ENCODE peak calls at places on chromosomes 2 and 18, in five cellular contexts. N is HFFc6, T is AG10803, I is body of pancreas, R is tibial nerve. Y is an unnamed sample.

GRCh38 chr18:35470440-35470839 is 27.3 kb downstream of the INO80C start:
- DNase-seq in N (no peak), T (peak), I (no peak), R (no peak), Y (peak)

GRCh38 chr18:11419336-11419735 is 190.1 kb upstream of the SLC35G4 start:
- DNase-seq in N (no peak), T (no peak), I (no peak), R (no peak), Y (no peak)

GRCh38 chr2:135840601-135841000 is 3.6 kb upstream of the LCT start:
- DNase-seq in N (no peak), T (peak), I (no peak), R (no peak), Y (no peak)

GRCh38 chr2:96899084-96899735 is 29.3 kb upstream of the SEMA4C start:
- DNase-seq in N (peak), T (no peak), I (no peak), R (no peak), Y (no peak)

GRCh38 chr2:73018188-73018825 is 53.2 kb downstream of the SFXN5 start:
- DNase-seq in N (no peak), T (no peak), I (no peak), R (no peak), Y (no peak)

GRCh38 chr2:19911799-19912509 is 10.2 kb upstream of the TTC32 start:
- DNase-seq in N (peak), T (peak), I (no peak), R (no peak), Y (no peak)

GRCh38 chr2:864501-865106 is 86.0 kb upstream of the SNTG2 start:
- DNase-seq in N (no peak), T (no peak), I (no peak), R (no peak), Y (no peak)

GRCh38 chr2:136424112-136424511 is 306.2 kb upstream of the CXCR4 start:
- DNase-seq in N (no peak), T (no peak), I (no peak), R (no peak), Y (no peak)

GRCh38 chr2:28360742-28361293 is 31.8 kb upstream of the FOSL2 start:
- DNase-seq in N (peak), T (peak), I (no peak), R (no peak), Y (no peak)

GRCh38 chr18:79221136-79221535 is 151.9 kb downstream of the ATP9B start:
- DNase-seq in N (no peak), T (no peak), I (no peak), R (no peak), Y (no peak)

GRCh38 chr2:161981679-161982300 is 92.2 kb downstream of the DPP4 start:
- DNase-seq in N (no peak), T (no peak), I (no peak), R (no peak), Y (no peak)

GRCh38 chr2:130769343-130769907 is 14.1 kb downstream of the AMER3 start:
- DNase-seq in N (no peak), T (no peak), I (no peak), R (no peak), Y (no peak)

GRCh38 chr2:55416826-55417568 is 2.7 kb downstream of the CCDC88A start:
- DNase-seq in N (no peak), T (no peak), I (no peak), R (no peak), Y (no peak)

GRCh38 chr18:10971717-10972116 is 177.7 kb downstream of the PIEZO2 start:
- DNase-seq in N (no peak), T (no peak), I (no peak), R (no peak), Y (no peak)

GRCh38 chr2:28201711-28202180 is 190.9 kb upstream of the FOSL2 start:
- DNase-seq in N (no peak), T (no peak), I (peak), R (no peak), Y (peak)

GRCh38 chr2:48940606-48941005 is 185.1 kb upstream of the LHCGR start:
- DNase-seq in N (no peak), T (no peak), I (no peak), R (no peak), Y (no peak)

GRCh38 chr2:97740590-97741182 is 27.3 kb downstream of the ZAP70 start:
- DNase-seq in N (no peak), T (no peak), I (peak), R (no peak), Y (no peak)

GRCh38 chr2:241584446-241584845 is 25.9 kb downstream of the BOK start:
- DNase-seq in N (peak), T (peak), I (no peak), R (no peak), Y (no peak)

GRCh38 chr2:158967114-158967730 is 1.2 kb upstream of the TANC1 start:
- DNase-seq in N (no peak), T (no peak), I (peak), R (no peak), Y (no peak)

GRCh38 chr2:45260946-45261345 is 251.7 kb upstream of the SIX2 start:
- DNase-seq in N (no peak), T (no peak), I (no peak), R (no peak), Y (no peak)

GRCh38 chr2:28047698-28048097 is 157.2 kb downstream of the BABAM2 start:
- DNase-seq in N (peak), T (peak), I (no peak), R (no peak), Y (no peak)

GRCh38 chr2:127504552-127505460 is 21.5 kb downstream of the IWS1 start:
- DNase-seq in N (peak), T (peak), I (no peak), R (no peak), Y (no peak)

GRCh38 chr2:171034315-171034714 is 105.3 kb downstream of the GORASP2 start:
- DNase-seq in N (no peak), T (no peak), I (no peak), R (no peak), Y (no peak)

GRCh38 chr2:182503886-182504285 is 77.0 kb upstream of the PDE1A start:
- DNase-seq in N (peak), T (peak), I (no peak), R (no peak), Y (no peak)

GRCh38 chr2:2840681-2841300 is 509.7 kb upstream of the MYT1L start:
- DNase-seq in N (no peak), T (no peak), I (no peak), R (no peak), Y (no peak)

GRCh38 chr2:214808481-214808931 is 977 bp downstream of the BARD1 start:
- DNase-seq in N (no peak), T (no peak), I (no peak), R (no peak), Y (no peak)

GRCh38 chr2:22703286-22703925 is 681.6 kb upstream of the KLHL29 start:
- DNase-seq in N (no peak), T (no peak), I (no peak), R (no peak), Y (no peak)

GRCh38 chr2:126720031-126720368 is 64.0 kb downstream of the GYPC start:
- DNase-seq in N (peak), T (no peak), I (no peak), R (no peak), Y (no peak)

GRCh38 chr2:38610851-38611801 is 8.4 kb upstream of the HNRNPLL start:
- DNase-seq in N (peak), T (peak), I (no peak), R (no peak), Y (no peak)

GRCh38 chr2:105034170-105034569 is 3.7 kb upstream of the MRPS9 start:
- DNase-seq in N (no peak), T (no peak), I (no peak), R (no peak), Y (no peak)

GRCh38 chr2:192243488-192243887 is 48.8 kb upstream of the TMEFF2 start:
- DNase-seq in N (peak), T (peak), I (no peak), R (no peak), Y (no peak)
- TF ChIP-seq CTCF in N (no peak), T (no peak), I (no peak), R (no peak), Y (no peak)

DNA sequence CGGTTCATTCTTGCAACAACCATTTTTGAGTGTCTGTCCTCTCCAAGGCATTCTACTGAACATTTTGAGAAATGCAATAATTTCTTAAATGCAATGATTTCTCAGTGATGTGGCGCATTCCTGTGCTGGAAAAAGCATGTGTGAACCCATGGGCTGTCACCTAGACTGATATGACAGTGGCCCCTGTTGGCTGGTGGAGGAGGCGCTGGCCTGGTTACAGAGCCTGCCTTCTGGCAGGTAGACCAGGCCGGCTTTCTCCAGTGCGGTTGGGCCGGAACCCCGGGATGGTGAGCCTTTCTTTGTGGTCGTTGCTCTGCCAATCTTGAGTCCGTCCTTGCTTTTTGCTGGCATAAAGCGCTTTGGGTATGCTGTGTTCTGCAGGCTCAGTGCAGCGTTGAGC is 33.7 kb downstream of the TSHZ1 start:
- DNase-seq in N (no peak), T (no peak), I (peak), R (no peak), Y (peak)
- TF ChIP-seq CTCF in N (peak), T (no peak), I (no peak), R (no peak), Y (peak)

GRCh38 chr2:235002198-235003095 is 50.6 kb downstream of the SH3BP4 start:
- DNase-seq in N (no peak), T (peak), I (peak), R (no peak), Y (no peak)

GRCh38 chr2:235001237-235002133 is 49.7 kb downstream of the SH3BP4 start:
- DNase-seq in N (no peak), T (no peak), I (peak), R (no peak), Y (no peak)

GRCh38 chr2:235005023-235005422 is 53.2 kb downstream of the SH3BP4 start:
- DNase-seq in N (no peak), T (no peak), I (peak), R (no peak), Y (no peak)

GRCh38 chr2:235004289-235004903 is 52.6 kb downstream of the SH3BP4 start:
- DNase-seq in N (no peak), T (no peak), I (no peak), R (no peak), Y (no peak)

DNA sequence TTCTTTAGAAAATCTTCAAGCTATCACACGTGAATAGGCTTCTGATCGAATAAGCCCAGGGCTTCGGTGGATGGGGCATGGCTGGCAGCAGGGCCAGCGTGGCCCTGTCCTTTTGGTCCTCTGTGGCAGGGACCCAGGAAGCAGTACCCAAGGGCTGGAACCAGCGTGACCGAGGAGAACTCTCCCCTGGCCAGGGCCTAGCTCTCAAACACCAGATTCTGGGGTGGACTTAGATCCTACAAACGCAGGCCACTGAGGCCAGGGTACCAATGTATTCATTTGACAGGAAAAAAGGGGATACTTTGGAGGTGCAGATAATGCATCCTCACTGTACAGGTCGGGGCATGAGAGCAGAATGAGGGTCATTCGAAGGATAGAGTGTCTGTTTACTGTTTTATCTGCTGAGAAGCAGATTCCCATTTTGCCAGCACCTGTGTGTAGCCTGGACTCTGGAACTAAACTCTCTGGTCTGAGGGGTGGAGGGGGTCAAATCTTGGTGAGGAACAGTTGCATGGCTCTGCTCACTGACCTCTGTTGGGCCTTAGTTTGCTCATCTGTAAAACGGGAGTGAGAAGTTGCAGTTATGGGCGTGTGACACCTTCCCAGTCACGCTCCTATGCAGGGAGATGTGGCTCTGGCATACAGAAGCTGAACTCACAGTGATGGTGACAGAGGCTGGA is 51.4 kb downstream of the SH3BP4 start:
- DNase-seq in N (no peak), T (no peak), I (peak), R (no peak), Y (no peak)
- TF ChIP-seq CTCF in N (no peak), T (no peak), I (no peak), R (no peak), Y (no peak)

GRCh38 chr18:53950545-53950944 is 273.9 kb downstream of the MBD2 start:
- DNase-seq in N (no peak), T (no peak), I (no peak), R (no peak), Y (no peak)
- TF ChIP-seq CTCF in N (no peak), T (no peak), I (no peak), R (no peak), Y (no peak)

DNA sequence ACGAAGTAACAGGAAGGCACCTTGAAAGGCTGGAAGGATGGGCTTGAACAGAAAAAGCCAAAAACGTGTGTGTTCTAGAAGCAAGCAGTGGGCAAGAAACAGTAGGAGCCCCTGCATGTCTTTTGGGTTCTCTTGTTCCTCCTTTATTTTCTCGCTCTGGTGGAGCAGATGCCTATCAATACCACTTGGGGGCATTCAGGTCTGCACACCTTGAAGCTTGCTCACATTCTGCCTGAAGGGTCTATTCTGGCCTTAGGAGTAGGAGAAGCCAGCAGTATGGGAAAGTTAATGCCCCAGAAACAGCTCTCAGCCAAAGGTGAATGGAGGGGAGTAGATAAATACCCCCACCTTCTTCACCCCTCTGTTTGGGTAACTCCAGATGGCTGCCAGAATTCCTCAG is 204.5 kb downstream of the TXNL1 start:
- DNase-seq in N (no peak), T (no peak), I (no peak), R (no peak), Y (no peak)
- TF ChIP-seq CTCF in N (no peak), T (no peak), I (no peak), R (no peak), Y (no peak)

DNA sequence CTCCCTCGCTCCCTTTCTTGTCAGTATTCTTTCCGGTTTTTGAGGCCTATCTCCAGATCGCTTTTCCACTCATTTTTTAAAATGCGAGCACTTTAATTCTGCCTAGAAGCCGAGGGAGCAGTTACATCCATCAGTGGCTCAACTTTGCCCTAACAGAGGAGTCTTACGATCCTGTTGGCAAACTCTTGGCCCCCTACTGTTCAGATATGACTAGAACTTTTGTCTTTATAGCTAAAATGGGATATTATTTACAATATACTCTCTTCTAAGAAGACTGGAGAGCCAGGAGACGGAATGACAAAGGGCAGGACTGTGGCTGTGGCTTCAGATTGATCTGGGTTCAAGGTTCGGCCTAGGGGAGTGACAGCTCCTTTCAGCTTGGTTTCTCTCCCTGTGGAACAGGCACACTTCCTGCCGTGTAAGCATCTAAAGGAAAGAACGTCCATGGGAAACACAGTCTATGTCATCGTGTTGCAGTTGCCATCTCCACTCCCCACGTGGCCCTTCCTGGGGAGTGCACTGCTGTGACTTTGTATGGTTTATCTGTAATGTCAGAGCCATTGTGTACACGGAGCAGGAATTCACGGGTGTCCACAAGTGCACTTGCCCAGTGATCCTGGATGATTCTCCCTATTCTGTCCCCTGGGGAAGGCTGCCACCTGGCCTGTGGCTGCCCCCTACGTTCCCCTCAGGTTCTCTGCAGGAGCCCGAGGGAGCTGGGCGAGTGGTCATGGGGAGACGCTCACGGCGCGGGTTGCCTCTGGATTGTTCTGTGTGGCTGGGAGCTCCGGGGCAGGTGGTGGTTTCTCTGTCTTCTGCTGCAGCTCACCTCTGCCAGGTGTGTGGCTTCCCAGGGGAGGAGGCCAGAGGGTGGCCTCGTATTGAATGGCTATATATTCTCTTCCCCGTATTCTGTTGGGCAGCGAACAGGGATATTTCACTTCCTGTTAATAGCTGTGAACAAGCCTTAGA is 222.0 kb downstream of the LDLRAD4 start:
- DNase-seq in N (no peak), T (no peak), I (peak), R (no peak), Y (no peak)
- TF ChIP-seq CTCF in N (peak), T (no peak), I (no peak), R (no peak), Y (no peak)

GRCh38 chr2:238277695-238278094 is 10.7 kb downstream of the PER2 start:
- DNase-seq in N (no peak), T (no peak), I (no peak), R (no peak), Y (no peak)
- TF ChIP-seq CTCF in N (peak), T (no peak), I (no peak), R (no peak), Y (no peak)

Y was measured in prostate gland.